ENCODE peak calls at places on chromosomes 2 and 18, in four cellular contexts. One of them, this sample, is unnamed.
A peak's percentile ranks its signal among the peaks of the same experiment; 100 is the strongest.

GRCh38 chr2:100876231-100876860 is 56.4 kb downstream of the NPAS2 start:
- DNase-seq in H1: no peak
- DNase-seq in CD4-positive, alpha-beta memory T cell: no peak
- DNase-seq in OCI-LY7: no peak
- DNase-seq in this sample: no peak

GRCh38 chr2:206212673-206213513 is 53.2 kb downstream of the EEF1B2 start:
- DNase-seq in CD4-positive, alpha-beta memory T cell: no peak
- DNase-seq in H1: no peak
- DNase-seq in OCI-LY7: no peak
- DNase-seq in this sample: no peak

GRCh38 chr18:73118121-73118816 is 250.5 kb upstream of the NETO1 start:
- DNase-seq in CD4-positive, alpha-beta memory T cell: no peak
- DNase-seq in H1: no peak
- DNase-seq in OCI-LY7: no peak
- DNase-seq in this sample: no peak

GRCh38 chr2:158099716-158100115 is 2.0 kb upstream of the UPP2 start:
- DNase-seq in CD4-positive, alpha-beta memory T cell: no peak
- DNase-seq in OCI-LY7: no peak
- DNase-seq in H1: no peak
- DNase-seq in this sample: no peak

GRCh38 chr2:68416081-68416675 is 50.9 kb downstream of the FBXO48 start:
- DNase-seq in H1: no peak
- DNase-seq in CD4-positive, alpha-beta memory T cell: no peak
- DNase-seq in OCI-LY7: no peak
- DNase-seq in this sample: no peak

GRCh38 chr2:175838979-175839378 is 163.1 kb downstream of the LNPK start:
- DNase-seq in H1: no peak
- DNase-seq in CD4-positive, alpha-beta memory T cell: no peak
- DNase-seq in OCI-LY7: no peak
- DNase-seq in this sample: no peak

GRCh38 chr2:10331033-10331701 is 28.5 kb downstream of the HPCAL1 start:
- DNase-seq in H1: no peak
- DNase-seq in OCI-LY7: peak; percentile 70
- DNase-seq in CD4-positive, alpha-beta memory T cell: peak; percentile 63
- DNase-seq in this sample: peak; percentile 60

GRCh38 chr18:59268722-59269562 is 4.3 kb downstream of the RAX start:
- DNase-seq in CD4-positive, alpha-beta memory T cell: no peak
- DNase-seq in H1: no peak
- DNase-seq in OCI-LY7: no peak
- DNase-seq in this sample: no peak

GRCh38 chr18:8197510-8197909 is 411.7 kb upstream of the RAB12 start:
- DNase-seq in CD4-positive, alpha-beta memory T cell: no peak
- DNase-seq in H1: no peak
- DNase-seq in OCI-LY7: no peak
- DNase-seq in this sample: no peak

GRCh38 chr18:54647176-54647575 is 56.1 kb downstream of the DYNAP start:
- DNase-seq in OCI-LY7: peak; percentile 31
- DNase-seq in CD4-positive, alpha-beta memory T cell: no peak
- DNase-seq in H1: peak; percentile 15
- DNase-seq in this sample: no peak

GRCh38 chr18:21896732-21897336 is 156.2 kb downstream of the MIB1 start:
- DNase-seq in OCI-LY7: no peak
- DNase-seq in CD4-positive, alpha-beta memory T cell: no peak
- DNase-seq in H1: no peak
- DNase-seq in this sample: no peak

GRCh38 chr2:43215673-43216255 is 10.6 kb downstream of the ZFP36L2 start:
- DNase-seq in CD4-positive, alpha-beta memory T cell: no peak
- DNase-seq in OCI-LY7: no peak
- DNase-seq in H1: no peak
- DNase-seq in this sample: no peak

DNA sequence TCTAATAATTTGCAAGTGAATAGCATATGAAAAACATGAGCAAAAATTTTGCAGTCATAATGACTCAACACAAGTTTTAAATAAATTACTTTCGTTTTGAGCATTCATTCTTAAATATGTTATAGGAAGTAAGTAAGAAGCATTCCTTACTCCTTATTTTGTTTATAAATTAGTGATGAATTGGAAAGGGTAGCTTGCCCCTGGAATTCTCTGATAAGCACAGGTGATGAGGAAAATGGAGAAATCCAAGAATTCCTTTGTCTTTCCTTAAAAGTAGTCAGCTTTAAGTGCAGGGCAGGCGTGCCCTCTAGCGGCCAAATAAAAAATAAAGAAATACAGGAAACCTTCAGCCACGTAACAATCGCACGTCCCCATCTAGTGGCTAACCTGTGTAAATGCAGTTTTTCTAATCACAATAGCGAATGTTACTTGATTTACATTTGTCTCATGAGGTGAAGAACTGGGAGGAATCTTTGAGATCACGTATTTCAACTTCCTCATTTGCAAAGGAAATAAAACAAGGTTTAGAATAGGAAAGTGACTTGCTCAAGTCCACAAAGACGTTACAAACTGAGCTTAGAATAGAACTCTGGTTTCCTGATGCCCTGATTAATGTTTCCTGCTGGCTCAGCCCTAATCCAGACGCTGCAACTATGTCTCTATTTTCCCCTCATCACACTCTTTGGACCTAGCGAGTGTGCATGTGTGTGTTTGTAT is 47.2 kb upstream of the ZNG1B start:
- DNase-seq in OCI-LY7: peak; percentile 87
- DNase-seq in H1: peak; percentile 62
- DNase-seq in CD4-positive, alpha-beta memory T cell: peak; percentile 80
- DNase-seq in this sample: peak; percentile 70
- H3K4me3 ChIP-seq in OCI-LY7: peak overlapping the region; percentile 4
- H3K4me3 ChIP-seq in H1: no peak overlapping the region
- H3K4me3 ChIP-seq in CD4-positive, alpha-beta memory T cell: peak overlapping the region; percentile 40
- H3K4me3 ChIP-seq in this sample: no peak overlapping the region

GRCh38 chr2:233855345-233855744 is 1.0 kb upstream of the HJURP start:
- DNase-seq in CD4-positive, alpha-beta memory T cell: no peak
- DNase-seq in H1: no peak
- DNase-seq in OCI-LY7: no peak
- DNase-seq in this sample: no peak
- H3K4me3 ChIP-seq in CD4-positive, alpha-beta memory T cell: no peak overlapping the region
- H3K4me3 ChIP-seq in H1: peak overlapping the region; percentile 96
- H3K4me3 ChIP-seq in OCI-LY7: peak overlapping the region; percentile 97
- H3K4me3 ChIP-seq in this sample: no peak overlapping the region

GRCh38 chr2:162317058-162317742 is 1.3 kb downstream of the IFIH1 start:
- DNase-seq in CD4-positive, alpha-beta memory T cell: no peak
- DNase-seq in OCI-LY7: peak; percentile 30
- DNase-seq in H1: no peak
- DNase-seq in this sample: no peak
- H3K4me3 ChIP-seq in CD4-positive, alpha-beta memory T cell: peak overlapping the region; percentile 97
- H3K4me3 ChIP-seq in OCI-LY7: peak overlapping the region; percentile 100
- H3K4me3 ChIP-seq in H1: no peak overlapping the region
- H3K4me3 ChIP-seq in this sample: peak overlapping the region; percentile 91

DNA sequence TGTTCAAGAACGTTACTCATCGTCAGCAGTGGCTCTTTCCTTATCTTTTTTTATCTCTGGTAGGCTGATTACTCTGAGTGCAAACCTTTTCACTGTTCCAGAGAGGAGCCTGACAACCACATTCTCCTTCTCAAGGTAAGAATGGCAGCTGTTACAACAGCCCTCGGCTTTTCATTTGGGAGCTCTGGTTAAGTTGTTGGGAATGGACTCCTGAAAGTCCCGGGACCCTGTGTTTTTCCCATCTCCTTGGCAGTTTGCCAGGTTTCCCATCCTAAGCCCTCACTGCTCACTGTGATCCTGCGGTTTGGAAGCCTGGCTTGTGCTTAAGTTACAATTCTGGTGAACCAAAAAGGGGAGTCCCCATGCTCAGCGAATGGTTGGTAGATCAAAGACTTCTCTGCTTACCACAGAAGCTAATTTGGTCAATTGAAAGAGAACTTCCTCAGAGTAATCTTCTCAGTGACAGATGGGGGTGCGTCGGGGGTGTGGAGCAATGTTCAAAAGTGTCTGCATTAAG is 122.3 kb downstream of the LYPD6B start:
- DNase-seq in CD4-positive, alpha-beta memory T cell: peak; percentile 50
- DNase-seq in H1: no peak
- DNase-seq in OCI-LY7: peak; percentile 85
- DNase-seq in this sample: no peak
- H3K4me3 ChIP-seq in CD4-positive, alpha-beta memory T cell: no peak overlapping the region
- H3K4me3 ChIP-seq in H1: no peak overlapping the region
- H3K4me3 ChIP-seq in OCI-LY7: peak overlapping the region; percentile 47
- H3K4me3 ChIP-seq in this sample: no peak overlapping the region

GRCh38 chr2:19990416-19990728 is 467 bp upstream of the WDR35 start:
- DNase-seq in CD4-positive, alpha-beta memory T cell: no peak
- DNase-seq in OCI-LY7: no peak
- DNase-seq in H1: no peak
- DNase-seq in this sample: no peak

GRCh38 chr2:19987936-19988335 is 2.0 kb downstream of the WDR35 start:
- DNase-seq in OCI-LY7: peak; percentile 24
- DNase-seq in CD4-positive, alpha-beta memory T cell: no peak
- DNase-seq in H1: no peak
- DNase-seq in this sample: no peak

GRCh38 chr2:19989681-19990415 is at the start of gene WDR35:
- DNase-seq in CD4-positive, alpha-beta memory T cell: peak; percentile 86
- DNase-seq in OCI-LY7: no peak
- DNase-seq in H1: peak; percentile 75
- DNase-seq in this sample: peak; percentile 91

GRCh38 chr2:19989342-19989680 is 594 bp downstream of the WDR35 start:
- DNase-seq in OCI-LY7: no peak
- DNase-seq in H1: no peak
- DNase-seq in CD4-positive, alpha-beta memory T cell: no peak
- DNase-seq in this sample: no peak

GRCh38 chr2:19988600-19988999 is 1.3 kb downstream of the WDR35 start:
- DNase-seq in H1: no peak
- DNase-seq in CD4-positive, alpha-beta memory T cell: no peak
- DNase-seq in OCI-LY7: no peak
- DNase-seq in this sample: no peak
- H3K4me3 ChIP-seq in H1: peak overlapping the region; percentile 83
- H3K4me3 ChIP-seq in CD4-positive, alpha-beta memory T cell: no peak overlapping the region
- H3K4me3 ChIP-seq in OCI-LY7: no peak overlapping the region
- H3K4me3 ChIP-seq in this sample: no peak overlapping the region

DNA sequence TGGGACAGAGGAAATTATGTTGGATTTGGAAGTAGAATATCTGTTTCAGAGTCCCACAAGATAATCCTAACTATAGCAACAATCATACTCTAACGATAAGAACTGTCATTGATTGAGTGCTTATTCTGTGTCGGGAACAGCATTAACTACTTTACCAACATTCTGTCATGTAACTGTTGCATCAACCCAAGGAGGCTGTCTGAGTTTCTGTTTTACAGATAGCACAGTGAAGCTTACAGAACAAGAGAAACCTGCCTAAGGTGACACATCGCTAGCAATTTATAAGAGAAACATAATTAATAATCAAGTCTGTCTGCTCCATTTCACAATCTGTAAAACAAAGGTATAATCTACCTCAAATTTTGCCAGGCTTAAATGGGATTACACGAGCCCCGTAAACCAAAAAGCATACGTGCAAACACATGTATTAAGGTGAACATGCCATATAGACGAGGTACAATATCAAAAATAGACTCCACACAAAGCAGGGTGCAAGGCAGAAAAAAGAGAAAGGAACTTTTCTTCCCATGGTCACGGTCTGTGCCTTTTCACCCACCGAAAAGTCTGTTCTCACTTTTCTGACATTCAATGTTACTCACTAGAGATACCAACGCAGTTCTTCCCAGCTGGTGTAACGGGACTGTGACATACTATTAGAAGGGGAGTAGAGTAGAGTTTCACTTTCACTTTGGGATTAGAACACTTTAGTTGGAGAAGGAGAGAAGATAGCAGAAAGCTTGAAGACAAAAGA is 37.2 kb upstream of the SLC8A1 start:
- DNase-seq in OCI-LY7: no peak
- DNase-seq in H1: no peak
- DNase-seq in CD4-positive, alpha-beta memory T cell: no peak
- DNase-seq in this sample: no peak
- H3K4me3 ChIP-seq in OCI-LY7: no peak overlapping the region
- H3K4me3 ChIP-seq in H1: no peak overlapping the region
- H3K4me3 ChIP-seq in CD4-positive, alpha-beta memory T cell: no peak overlapping the region
- H3K4me3 ChIP-seq in this sample: peak overlapping the region; percentile 35

GRCh38 chr2:148970393-148970792 is 68.1 kb upstream of the LYPD6B start:
- DNase-seq in H1: no peak
- DNase-seq in CD4-positive, alpha-beta memory T cell: no peak
- DNase-seq in OCI-LY7: no peak
- DNase-seq in this sample: no peak
- H3K4me3 ChIP-seq in H1: no peak overlapping the region
- H3K4me3 ChIP-seq in CD4-positive, alpha-beta memory T cell: no peak overlapping the region
- H3K4me3 ChIP-seq in OCI-LY7: no peak overlapping the region
- H3K4me3 ChIP-seq in this sample: no peak overlapping the region